ENCODE peak calls at places on chromosomes 3 and 15, in five cellular contexts. One of them, this sample, is unnamed. For H3K4me1, the result is how much of the 10 kb centered on the place peaks cover.

GRCh38 chr3:192186508-192186907 is 540.8 kb downstream of the FGF12 start:
- DNase-seq in neural progenitor cell: no peak
- DNase-seq in mammary epithelial cell: no peak
- DNase-seq in astrocyte: no peak
- DNase-seq in HCT116: no peak
- DNase-seq in this sample: no peak

GRCh38 chr15:31590609-31591008 is 264.0 kb downstream of the KLF13 start:
- DNase-seq in neural progenitor cell: no peak
- DNase-seq in mammary epithelial cell: no peak
- DNase-seq in astrocyte: no peak
- DNase-seq in HCT116: no peak
- DNase-seq in this sample: peak

GRCh38 chr3:148697311-148698189 is at the start of gene AGTR1:
- DNase-seq in neural progenitor cell: peak
- DNase-seq in mammary epithelial cell: no peak
- DNase-seq in astrocyte: peak
- DNase-seq in HCT116: no peak
- DNase-seq in this sample: peak

GRCh38 chr3:149038322-149038721 is 47.0 kb downstream of the GYG1 start:
- DNase-seq in neural progenitor cell: no peak
- DNase-seq in mammary epithelial cell: no peak
- DNase-seq in astrocyte: no peak
- DNase-seq in HCT116: no peak
- DNase-seq in this sample: no peak

GRCh38 chr3:194489736-194490612 is 3.2 kb upstream of the ATP13A3 start:
- DNase-seq in neural progenitor cell: no peak
- DNase-seq in mammary epithelial cell: no peak
- DNase-seq in astrocyte: peak
- DNase-seq in HCT116: no peak
- DNase-seq in this sample: no peak

GRCh38 chr3:13062647-13063046 is 10.6 kb downstream of the IQSEC1 start:
- DNase-seq in neural progenitor cell: no peak
- DNase-seq in mammary epithelial cell: no peak
- DNase-seq in astrocyte: no peak
- DNase-seq in HCT116: no peak
- DNase-seq in this sample: no peak

GRCh38 chr3:171192176-171192854 is 165.8 kb upstream of the SLC2A2 start:
- DNase-seq in neural progenitor cell: no peak
- DNase-seq in mammary epithelial cell: peak
- DNase-seq in astrocyte: peak
- DNase-seq in HCT116: peak
- DNase-seq in this sample: no peak

GRCh38 chr3:185537369-185537970 is 14.9 kb downstream of the LIPH start:
- DNase-seq in neural progenitor cell: no peak
- DNase-seq in mammary epithelial cell: peak
- DNase-seq in astrocyte: peak
- DNase-seq in HCT116: peak
- DNase-seq in this sample: peak

GRCh38 chr3:54342676-54343075 is 220.3 kb downstream of the CACNA2D3 start:
- DNase-seq in neural progenitor cell: no peak
- DNase-seq in mammary epithelial cell: no peak
- DNase-seq in astrocyte: no peak
- DNase-seq in HCT116: no peak
- DNase-seq in this sample: no peak

GRCh38 chr15:32778391-32779176 is 60.8 kb downstream of the GREM1 start:
- DNase-seq in neural progenitor cell: no peak
- DNase-seq in mammary epithelial cell: no peak
- DNase-seq in astrocyte: peak
- DNase-seq in HCT116: no peak
- DNase-seq in this sample: no peak

GRCh38 chr3:158434412-158435038 is 136.5 kb upstream of the MLF1 start:
- DNase-seq in neural progenitor cell: peak
- DNase-seq in mammary epithelial cell: peak
- DNase-seq in astrocyte: peak
- DNase-seq in HCT116: peak
- DNase-seq in this sample: peak

GRCh38 chr15:85311647-85312046 is 68.8 kb upstream of the AKAP13 start:
- DNase-seq in neural progenitor cell: no peak
- DNase-seq in mammary epithelial cell: no peak
- DNase-seq in astrocyte: no peak
- DNase-seq in HCT116: no peak
- DNase-seq in this sample: no peak

GRCh38 chr15:42409011-42409410 is 49.7 kb downstream of the CAPN3 start:
- DNase-seq in neural progenitor cell: no peak
- DNase-seq in mammary epithelial cell: no peak
- DNase-seq in astrocyte: no peak
- DNase-seq in HCT116: no peak
- DNase-seq in this sample: no peak

GRCh38 chr3:14319654-14320182 is 82.7 kb upstream of the SLC6A6 start:
- DNase-seq in neural progenitor cell: peak
- DNase-seq in mammary epithelial cell: peak
- DNase-seq in astrocyte: peak
- DNase-seq in HCT116: peak
- DNase-seq in this sample: peak

GRCh38 chr3:48039487-48040190 is 23.4 kb upstream of the MAP4 start:
- DNase-seq in neural progenitor cell: peak
- DNase-seq in mammary epithelial cell: peak
- DNase-seq in astrocyte: peak
- DNase-seq in HCT116: peak
- DNase-seq in this sample: peak

GRCh38 chr3:108090066-108090700 is 648 bp downstream of the CD47 start:
- DNase-seq in neural progenitor cell: peak
- DNase-seq in mammary epithelial cell: peak
- DNase-seq in astrocyte: peak
- DNase-seq in HCT116: no peak
- DNase-seq in this sample: peak

GRCh38 chr3:12288466-12289129 is at the start of gene PPARG:
- DNase-seq in neural progenitor cell: peak
- DNase-seq in mammary epithelial cell: no peak
- DNase-seq in astrocyte: no peak
- DNase-seq in HCT116: peak
- DNase-seq in this sample: no peak

GRCh38 chr3:81445712-81446111 is 315.7 kb downstream of the GBE1 start:
- DNase-seq in neural progenitor cell: no peak
- DNase-seq in mammary epithelial cell: no peak
- DNase-seq in astrocyte: no peak
- DNase-seq in HCT116: no peak
- DNase-seq in this sample: no peak

GRCh38 chr3:112976953-112977352 is 2.0 kb upstream of the CD200R1 start:
- DNase-seq in neural progenitor cell: no peak
- DNase-seq in mammary epithelial cell: no peak
- DNase-seq in astrocyte: no peak
- DNase-seq in HCT116: no peak
- DNase-seq in this sample: no peak

GRCh38 chr15:69484837-69485236 is 32.2 kb downstream of the RPLP1 start:
- DNase-seq in neural progenitor cell: no peak
- DNase-seq in mammary epithelial cell: no peak
- DNase-seq in astrocyte: no peak
- DNase-seq in HCT116: no peak
- DNase-seq in this sample: no peak

GRCh38 chr3:141242035-141242721 is 10.6 kb downstream of the PXYLP1 start:
- DNase-seq in neural progenitor cell: no peak
- DNase-seq in mammary epithelial cell: no peak
- DNase-seq in astrocyte: no peak
- DNase-seq in HCT116: no peak
- DNase-seq in this sample: no peak
- H3K4me1 ChIP-seq in neural progenitor cell: under half
- H3K4me1 ChIP-seq in mammary epithelial cell: under half
- H3K4me1 ChIP-seq in astrocyte: under half
- H3K4me1 ChIP-seq in HCT116: under half
- H3K4me1 ChIP-seq in this sample: under half

DNA sequence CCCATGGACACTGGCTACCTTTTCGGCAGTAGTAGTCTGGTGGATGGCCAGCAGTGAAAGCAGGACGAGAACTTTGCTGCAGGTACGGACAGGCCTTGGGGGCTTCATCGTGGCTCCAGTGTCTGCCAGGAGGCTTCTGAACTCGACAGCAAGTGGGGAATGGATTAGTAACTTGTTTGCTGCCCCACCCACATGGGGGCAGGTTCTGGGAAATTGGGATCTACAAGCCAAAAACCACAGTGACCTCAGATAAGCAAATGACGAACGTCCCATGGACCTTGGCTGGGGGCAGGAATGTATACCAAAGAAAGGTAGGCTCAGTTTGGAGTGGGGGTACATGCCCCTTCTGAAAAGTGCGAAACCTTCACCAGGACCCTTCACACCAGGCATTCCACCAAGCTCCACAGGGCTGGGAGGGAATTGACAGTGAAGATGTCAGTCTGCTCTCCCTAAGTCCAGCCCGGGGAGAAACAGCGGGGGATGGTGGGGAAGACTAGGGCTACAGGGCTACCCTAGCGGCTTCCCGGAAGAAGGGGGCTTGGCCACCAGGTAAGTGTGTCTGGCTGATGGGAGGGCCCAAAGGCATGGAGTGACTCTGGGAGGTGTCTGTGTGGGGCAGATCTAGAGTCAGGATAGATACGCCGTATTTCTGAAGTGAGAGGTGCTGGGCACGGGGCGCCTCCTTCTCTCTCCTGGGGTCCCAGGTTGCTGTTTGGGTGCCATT is at the start of gene ITIH4:
- DNase-seq in neural progenitor cell: no peak
- DNase-seq in mammary epithelial cell: no peak
- DNase-seq in astrocyte: peak
- DNase-seq in HCT116: no peak
- DNase-seq in this sample: no peak
- H3K27ac ChIP-seq in neural progenitor cell: no peak
- H3K27ac ChIP-seq in mammary epithelial cell: no peak
- H3K27ac ChIP-seq in astrocyte: no peak
- H3K27ac ChIP-seq in HCT116: peak
- H3K27ac ChIP-seq in this sample: no peak

GRCh38 chr3:127339016-127339415 is 51.2 kb upstream of the PRR20G start:
- DNase-seq in neural progenitor cell: no peak
- DNase-seq in mammary epithelial cell: no peak
- DNase-seq in astrocyte: no peak
- DNase-seq in HCT116: no peak
- DNase-seq in this sample: no peak

GRCh38 chr3:127339943-127340861 is 52.4 kb upstream of the PRR20G start:
- DNase-seq in neural progenitor cell: peak
- DNase-seq in mammary epithelial cell: no peak
- DNase-seq in astrocyte: no peak
- DNase-seq in HCT116: no peak
- DNase-seq in this sample: no peak

GRCh38 chr3:127337001-127337400 is 49.2 kb upstream of the PRR20G start:
- DNase-seq in neural progenitor cell: no peak
- DNase-seq in mammary epithelial cell: no peak
- DNase-seq in astrocyte: no peak
- DNase-seq in HCT116: no peak
- DNase-seq in this sample: no peak

GRCh38 chr3:127336086-127336485 is 48.2 kb upstream of the PRR20G start:
- DNase-seq in neural progenitor cell: no peak
- DNase-seq in mammary epithelial cell: no peak
- DNase-seq in astrocyte: no peak
- DNase-seq in HCT116: no peak
- DNase-seq in this sample: no peak

GRCh38 chr3:127337911-127338531 is 50.2 kb upstream of the PRR20G start:
- DNase-seq in neural progenitor cell: peak
- DNase-seq in mammary epithelial cell: no peak
- DNase-seq in astrocyte: no peak
- DNase-seq in HCT116: no peak
- DNase-seq in this sample: no peak
- TF ChIP-seq EZH2 in neural progenitor cell: no peak
- TF ChIP-seq EZH2 in mammary epithelial cell: no peak
- TF ChIP-seq EZH2 in astrocyte: no peak
- TF ChIP-seq EZH2 in HCT116: no peak
- TF ChIP-seq EZH2 in this sample: no peak

DNA sequence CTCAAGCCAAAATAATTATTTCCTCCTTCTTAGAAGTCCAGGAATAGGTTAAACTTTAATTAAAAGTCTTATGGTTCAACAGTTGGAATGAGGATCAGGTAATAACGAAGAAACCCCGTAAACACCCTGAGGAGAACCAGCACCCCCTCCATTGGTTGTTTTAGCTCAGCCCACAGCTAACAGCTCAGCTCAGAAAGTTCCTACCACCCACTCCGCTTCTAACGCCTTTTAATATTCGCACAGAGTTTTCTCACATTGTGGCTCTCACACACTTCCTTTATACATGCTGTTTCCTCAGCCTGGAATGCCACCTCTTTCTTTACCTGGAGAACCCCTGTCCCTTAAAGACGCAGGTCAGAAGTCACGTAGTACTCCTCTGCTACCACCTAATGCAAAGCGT is 17.0 kb downstream of the CX3CR1 start:
- DNase-seq in neural progenitor cell: no peak
- DNase-seq in mammary epithelial cell: no peak
- DNase-seq in astrocyte: no peak
- DNase-seq in HCT116: no peak
- DNase-seq in this sample: no peak
- H3K4me1 ChIP-seq in neural progenitor cell: under half
- H3K4me1 ChIP-seq in mammary epithelial cell: under half
- H3K4me1 ChIP-seq in astrocyte: under half
- H3K4me1 ChIP-seq in HCT116: under half
- H3K4me1 ChIP-seq in this sample: under half